ENCODE peak calls at places on chromosomes 2 and 18, in five cellular contexts. One of them, this sample, is unnamed.

GRCh38 chr2:128665113-128665512 is 346.4 kb upstream of the HS6ST1 start:
- DNase-seq in fibroblast of pulmonary artery: no peak
- DNase-seq in brain microvascular endothelial cell: no peak
- DNase-seq in fibroblast of lung: no peak
- DNase-seq in fibroblast of mammary gland: no peak
- DNase-seq in this sample: no peak

GRCh38 chr2:137952586-137953129 is 11.6 kb upstream of the HNMT start:
- DNase-seq in fibroblast of mammary gland: peak
- DNase-seq in fibroblast of pulmonary artery: no peak
- DNase-seq in brain microvascular endothelial cell: no peak
- DNase-seq in fibroblast of lung: no peak
- DNase-seq in this sample: no peak

GRCh38 chr2:134799936-134800335 is 38.5 kb upstream of the ACMSD start:
- DNase-seq in fibroblast of mammary gland: no peak
- DNase-seq in brain microvascular endothelial cell: no peak
- DNase-seq in fibroblast of pulmonary artery: no peak
- DNase-seq in fibroblast of lung: no peak
- DNase-seq in this sample: peak

GRCh38 chr2:126793885-126794613 is 104.6 kb upstream of the TEX51 start:
- DNase-seq in fibroblast of mammary gland: no peak
- DNase-seq in brain microvascular endothelial cell: no peak
- DNase-seq in fibroblast of pulmonary artery: no peak
- DNase-seq in fibroblast of lung: no peak
- DNase-seq in this sample: no peak

GRCh38 chr18:9969247-9969646 is 55.4 kb downstream of the VAPA start:
- DNase-seq in brain microvascular endothelial cell: no peak
- DNase-seq in fibroblast of mammary gland: no peak
- DNase-seq in fibroblast of pulmonary artery: no peak
- DNase-seq in fibroblast of lung: no peak
- DNase-seq in this sample: no peak

GRCh38 chr18:75745147-75745546 is 317.6 kb upstream of the SMIM21 start:
- DNase-seq in fibroblast of mammary gland: no peak
- DNase-seq in fibroblast of lung: no peak
- DNase-seq in brain microvascular endothelial cell: no peak
- DNase-seq in fibroblast of pulmonary artery: no peak
- DNase-seq in this sample: no peak

GRCh38 chr18:13260927-13261471 is 42.4 kb downstream of the LDLRAD4 start:
- DNase-seq in fibroblast of lung: no peak
- DNase-seq in brain microvascular endothelial cell: no peak
- DNase-seq in fibroblast of mammary gland: no peak
- DNase-seq in fibroblast of pulmonary artery: no peak
- DNase-seq in this sample: no peak

GRCh38 chr2:10204326-10205200 is 82.0 kb downstream of the RRM2 start:
- DNase-seq in fibroblast of lung: no peak
- DNase-seq in fibroblast of mammary gland: no peak
- DNase-seq in fibroblast of pulmonary artery: no peak
- DNase-seq in brain microvascular endothelial cell: no peak
- DNase-seq in this sample: no peak

GRCh38 chr18:519019-519879 is 18.7 kb upstream of the COLEC12 start:
- DNase-seq in brain microvascular endothelial cell: peak
- DNase-seq in fibroblast of lung: peak
- DNase-seq in fibroblast of mammary gland: peak
- DNase-seq in fibroblast of pulmonary artery: peak
- DNase-seq in this sample: no peak

GRCh38 chr2:165293439-165294420 is 54.5 kb downstream of the SCN2A start:
- DNase-seq in fibroblast of pulmonary artery: peak
- DNase-seq in fibroblast of mammary gland: peak
- DNase-seq in brain microvascular endothelial cell: peak
- DNase-seq in fibroblast of lung: peak
- DNase-seq in this sample: peak

GRCh38 chr2:200136655-200137054 is 169.8 kb upstream of the SPATS2L start:
- DNase-seq in fibroblast of pulmonary artery: no peak
- DNase-seq in fibroblast of mammary gland: no peak
- DNase-seq in brain microvascular endothelial cell: no peak
- DNase-seq in fibroblast of lung: no peak
- DNase-seq in this sample: no peak

GRCh38 chr2:40373093-40373492 is 78.8 kb downstream of the SLC8A1 start:
- DNase-seq in fibroblast of pulmonary artery: no peak
- DNase-seq in brain microvascular endothelial cell: no peak
- DNase-seq in fibroblast of lung: no peak
- DNase-seq in fibroblast of mammary gland: no peak
- DNase-seq in this sample: no peak

GRCh38 chr2:191113761-191114160 is 37.0 kb downstream of the STAT4 start:
- DNase-seq in fibroblast of pulmonary artery: no peak
- DNase-seq in fibroblast of lung: no peak
- DNase-seq in fibroblast of mammary gland: no peak
- DNase-seq in brain microvascular endothelial cell: no peak
- DNase-seq in this sample: no peak

GRCh38 chr2:219304223-219304622 is 5.0 kb downstream of the PTPRN start:
- DNase-seq in fibroblast of pulmonary artery: no peak
- DNase-seq in brain microvascular endothelial cell: no peak
- DNase-seq in fibroblast of lung: no peak
- DNase-seq in fibroblast of mammary gland: no peak
- DNase-seq in this sample: no peak

GRCh38 chr2:234191819-234192407 is 141.4 kb downstream of the SPP2 start:
- DNase-seq in brain microvascular endothelial cell: peak
- DNase-seq in fibroblast of lung: peak
- DNase-seq in fibroblast of pulmonary artery: peak
- DNase-seq in fibroblast of mammary gland: peak
- DNase-seq in this sample: no peak

GRCh38 chr2:164810843-164811242 is 30.8 kb downstream of the COBLL1 start:
- DNase-seq in brain microvascular endothelial cell: no peak
- DNase-seq in fibroblast of pulmonary artery: peak
- DNase-seq in fibroblast of mammary gland: peak
- DNase-seq in fibroblast of lung: peak
- DNase-seq in this sample: no peak

GRCh38 chr2:10301946-10302478 is 692 bp upstream of the HPCAL1 start:
- DNase-seq in fibroblast of mammary gland: no peak
- DNase-seq in fibroblast of lung: no peak
- DNase-seq in brain microvascular endothelial cell: no peak
- DNase-seq in fibroblast of pulmonary artery: no peak
- DNase-seq in this sample: no peak

GRCh38 chr2:158586491-158586890 is 129.7 kb downstream of the PKP4 start:
- DNase-seq in brain microvascular endothelial cell: peak
- DNase-seq in fibroblast of pulmonary artery: peak
- DNase-seq in fibroblast of mammary gland: peak
- DNase-seq in fibroblast of lung: peak
- DNase-seq in this sample: no peak

GRCh38 chr18:42053188-42053781 is 98.3 kb downstream of the PIK3C3 start:
- DNase-seq in fibroblast of pulmonary artery: peak
- DNase-seq in fibroblast of mammary gland: peak
- DNase-seq in brain microvascular endothelial cell: peak
- DNase-seq in fibroblast of lung: peak
- DNase-seq in this sample: no peak

GRCh38 chr2:173957517-173957916 is 7.7 kb downstream of the SP3 start:
- DNase-seq in fibroblast of pulmonary artery: no peak
- DNase-seq in fibroblast of mammary gland: no peak
- DNase-seq in brain microvascular endothelial cell: no peak
- DNase-seq in fibroblast of lung: peak
- DNase-seq in this sample: no peak

GRCh38 chr2:20391951-20392699 is 41.5 kb upstream of the PUM2 start:
- DNase-seq in fibroblast of mammary gland: peak
- DNase-seq in fibroblast of lung: no peak
- DNase-seq in fibroblast of pulmonary artery: no peak
- DNase-seq in brain microvascular endothelial cell: no peak
- DNase-seq in this sample: no peak

GRCh38 chr18:28455971-28456370 is 279.0 kb upstream of the CDH2 start:
- DNase-seq in fibroblast of pulmonary artery: no peak
- DNase-seq in brain microvascular endothelial cell: no peak
- DNase-seq in fibroblast of mammary gland: no peak
- DNase-seq in fibroblast of lung: no peak
- DNase-seq in this sample: no peak

GRCh38 chr2:9206991-9207640 is 504 bp downstream of the ASAP2 start:
- DNase-seq in fibroblast of pulmonary artery: no peak
- DNase-seq in brain microvascular endothelial cell: no peak
- DNase-seq in fibroblast of lung: peak
- DNase-seq in fibroblast of mammary gland: no peak
- DNase-seq in this sample: no peak

GRCh38 chr18:63427566-63427965 is 5.3 kb upstream of the VPS4B start:
- DNase-seq in brain microvascular endothelial cell: no peak
- DNase-seq in fibroblast of pulmonary artery: no peak
- DNase-seq in fibroblast of mammary gland: no peak
- DNase-seq in fibroblast of lung: no peak
- DNase-seq in this sample: peak

GRCh38 chr18:5937795-5938194 is 42.5 kb upstream of the TMEM200C start:
- DNase-seq in brain microvascular endothelial cell: no peak
- DNase-seq in fibroblast of mammary gland: no peak
- DNase-seq in fibroblast of pulmonary artery: no peak
- DNase-seq in fibroblast of lung: no peak
- DNase-seq in this sample: no peak

GRCh38 chr2:231334179-231334930 is 61.2 kb upstream of the B3GNT7 start:
- DNase-seq in fibroblast of mammary gland: no peak
- DNase-seq in brain microvascular endothelial cell: no peak
- DNase-seq in fibroblast of lung: no peak
- DNase-seq in fibroblast of pulmonary artery: no peak
- DNase-seq in this sample: no peak

GRCh38 chr18:48949051-48949605 is 1.6 kb downstream of the SMAD7 start:
- DNase-seq in fibroblast of mammary gland: no peak
- DNase-seq in fibroblast of lung: no peak
- DNase-seq in fibroblast of pulmonary artery: peak
- DNase-seq in brain microvascular endothelial cell: no peak
- DNase-seq in this sample: no peak

GRCh38 chr2:240814946-240815760 is 4.9 kb downstream of the KIF1A start:
- DNase-seq in fibroblast of lung: no peak
- DNase-seq in fibroblast of mammary gland: no peak
- DNase-seq in brain microvascular endothelial cell: no peak
- DNase-seq in fibroblast of pulmonary artery: no peak
- DNase-seq in this sample: no peak

GRCh38 chr2:103656558-103656957 is 894.7 kb downstream of the TMEM182 start:
- DNase-seq in fibroblast of mammary gland: no peak
- DNase-seq in fibroblast of lung: no peak
- DNase-seq in brain microvascular endothelial cell: no peak
- DNase-seq in fibroblast of pulmonary artery: peak
- DNase-seq in this sample: no peak

GRCh38 chr2:171943869-171944268 is 21.6 kb downstream of the HAT1 start:
- DNase-seq in fibroblast of pulmonary artery: no peak
- DNase-seq in brain microvascular endothelial cell: no peak
- DNase-seq in fibroblast of mammary gland: no peak
- DNase-seq in fibroblast of lung: no peak
- DNase-seq in this sample: no peak

GRCh38 chr2:85015653-85016360 is 44.8 kb downstream of the KCMF1 start:
- DNase-seq in fibroblast of pulmonary artery: peak
- DNase-seq in fibroblast of lung: peak
- DNase-seq in fibroblast of mammary gland: peak
- DNase-seq in brain microvascular endothelial cell: no peak
- DNase-seq in this sample: no peak
- TF ChIP-seq CTCF in fibroblast of pulmonary artery: peak
- TF ChIP-seq CTCF in fibroblast of lung: no peak
- TF ChIP-seq CTCF in fibroblast of mammary gland: peak
- TF ChIP-seq CTCF in brain microvascular endothelial cell: no peak
- TF ChIP-seq CTCF in this sample: peak

DNA sequence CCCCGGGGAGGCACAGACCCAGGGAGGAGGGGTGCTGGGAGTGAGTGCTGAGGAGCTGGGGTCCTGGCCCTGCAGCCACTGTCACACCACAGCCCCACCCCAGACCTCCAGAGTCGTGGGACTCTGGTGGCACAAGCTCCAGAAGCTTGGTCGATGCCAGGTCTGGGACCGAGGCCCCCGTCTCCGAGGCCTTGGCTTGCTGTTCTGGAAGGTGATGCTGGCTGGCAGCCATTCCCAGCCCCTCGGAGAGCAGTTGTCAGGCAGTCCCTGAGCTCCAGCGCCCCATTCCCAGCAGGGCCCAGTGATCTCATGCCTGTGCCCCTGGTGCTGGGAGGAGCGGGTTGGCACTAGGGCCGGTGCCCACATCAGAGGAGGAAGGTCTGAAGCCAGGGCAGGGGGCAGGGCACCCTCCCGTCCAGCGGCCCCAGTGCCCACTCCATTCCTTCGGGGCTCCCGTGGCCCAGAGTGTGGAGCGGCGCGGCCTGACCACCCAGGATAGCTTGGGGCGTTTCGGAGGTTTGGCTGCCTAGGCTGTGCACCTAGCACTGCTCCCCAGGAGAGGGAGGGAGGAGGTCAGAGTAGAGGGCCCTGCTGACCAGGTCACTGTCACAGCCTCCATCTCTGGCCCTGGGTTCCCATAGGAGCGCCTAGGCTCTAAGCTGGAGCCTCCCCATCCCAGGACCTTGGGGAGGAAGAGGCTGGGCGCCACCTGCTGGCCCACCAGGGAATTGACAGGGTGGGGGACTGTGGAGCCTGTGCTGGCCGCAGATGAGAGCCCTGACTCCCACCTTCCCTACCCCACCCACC is 16.8 kb upstream of the ALPI start:
- DNase-seq in brain microvascular endothelial cell: no peak
- DNase-seq in fibroblast of lung: peak
- DNase-seq in fibroblast of pulmonary artery: no peak
- DNase-seq in fibroblast of mammary gland: peak
- DNase-seq in this sample: no peak
- TF ChIP-seq CTCF in brain microvascular endothelial cell: no peak
- TF ChIP-seq CTCF in fibroblast of lung: no peak
- TF ChIP-seq CTCF in fibroblast of pulmonary artery: no peak
- TF ChIP-seq CTCF in fibroblast of mammary gland: peak
- TF ChIP-seq CTCF in this sample: peak

GRCh38 chr18:2411381-2411977 is 159.8 kb downstream of the METTL4 start:
- DNase-seq in fibroblast of lung: peak
- DNase-seq in fibroblast of mammary gland: no peak
- DNase-seq in brain microvascular endothelial cell: peak
- DNase-seq in fibroblast of pulmonary artery: peak
- DNase-seq in this sample: no peak

GRCh38 chr18:2409906-2410305 is 161.4 kb downstream of the METTL4 start:
- DNase-seq in fibroblast of lung: no peak
- DNase-seq in brain microvascular endothelial cell: no peak
- DNase-seq in fibroblast of mammary gland: no peak
- DNase-seq in fibroblast of pulmonary artery: no peak
- DNase-seq in this sample: no peak

GRCh38 chr18:2402084-2402483 is 169.2 kb downstream of the METTL4 start:
- DNase-seq in fibroblast of pulmonary artery: no peak
- DNase-seq in fibroblast of mammary gland: peak
- DNase-seq in brain microvascular endothelial cell: peak
- DNase-seq in fibroblast of lung: no peak
- DNase-seq in this sample: no peak

GRCh38 chr18:2410688-2411087 is 160.6 kb downstream of the METTL4 start:
- DNase-seq in fibroblast of pulmonary artery: peak
- DNase-seq in fibroblast of mammary gland: no peak
- DNase-seq in brain microvascular endothelial cell: peak
- DNase-seq in fibroblast of lung: no peak
- DNase-seq in this sample: no peak

DNA sequence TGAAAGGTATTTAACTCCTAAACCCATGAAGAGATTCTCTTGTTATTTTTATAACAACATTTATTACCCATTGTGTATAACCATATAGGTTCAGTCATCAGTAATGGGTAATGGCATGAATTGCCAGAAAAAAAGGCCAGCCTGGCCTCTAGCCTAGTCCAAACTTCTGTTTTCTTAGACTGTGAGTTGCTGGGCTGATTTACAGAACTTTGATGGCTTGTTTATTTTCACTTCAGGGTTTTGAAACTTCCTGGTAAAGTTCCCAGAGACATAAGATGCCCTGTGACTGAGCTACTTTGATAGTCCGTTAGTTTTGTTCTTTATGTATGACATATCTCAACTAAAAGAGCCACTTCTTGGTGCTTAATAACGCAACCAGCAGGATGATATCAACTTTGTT is 164.8 kb downstream of the METTL4 start:
- DNase-seq in fibroblast of lung: peak
- DNase-seq in fibroblast of pulmonary artery: peak
- DNase-seq in brain microvascular endothelial cell: no peak
- DNase-seq in fibroblast of mammary gland: peak
- DNase-seq in this sample: no peak
- TF ChIP-seq CTCF in fibroblast of lung: no peak
- TF ChIP-seq CTCF in fibroblast of pulmonary artery: no peak
- TF ChIP-seq CTCF in brain microvascular endothelial cell: no peak
- TF ChIP-seq CTCF in fibroblast of mammary gland: no peak
- TF ChIP-seq CTCF in this sample: no peak

GRCh38 chr18:50268022-50268747 is 1.9 kb upstream of the CFAP53 start:
- DNase-seq in fibroblast of lung: peak
- DNase-seq in fibroblast of mammary gland: peak
- DNase-seq in fibroblast of pulmonary artery: peak
- DNase-seq in brain microvascular endothelial cell: peak
- DNase-seq in this sample: no peak
- TF ChIP-seq CTCF in fibroblast of lung: peak
- TF ChIP-seq CTCF in fibroblast of mammary gland: peak
- TF ChIP-seq CTCF in fibroblast of pulmonary artery: peak
- TF ChIP-seq CTCF in brain microvascular endothelial cell: peak
- TF ChIP-seq CTCF in this sample: peak